ENCODE peak calls at places on chromosomes 11 and 22, in four cellular contexts. One of them, this sample, is unnamed. For H3F3A, the result is how much of the 10 kb centered on the place peaks cover.

GRCh38 chr11:120578591-120579154 is 67.1 kb downstream of the GRIK4 start:
- DNase-seq in GM23248: no peak
- DNase-seq in SK-N-SH: no peak
- DNase-seq in neural progenitor cell: no peak
- DNase-seq in this sample: no peak

GRCh38 chr22:19961201-19961580 is 19.6 kb upstream of the TXNRD2 start:
- DNase-seq in GM23248: no peak
- DNase-seq in SK-N-SH: peak
- DNase-seq in neural progenitor cell: no peak
- DNase-seq in this sample: no peak

GRCh38 chr22:48288541-48288940 is 1526.1 kb downstream of the TBC1D22A start:
- DNase-seq in GM23248: no peak
- DNase-seq in SK-N-SH: no peak
- DNase-seq in neural progenitor cell: no peak
- DNase-seq in this sample: peak

GRCh38 chr22:21641417-21641794 is 696 bp upstream of the SDF2L1 start:
- DNase-seq in GM23248: peak
- DNase-seq in SK-N-SH: peak
- DNase-seq in neural progenitor cell: peak
- DNase-seq in this sample: no peak

GRCh38 chr22:19873138-19873959 is 18.7 kb upstream of the GNB1L start:
- DNase-seq in GM23248: no peak
- DNase-seq in SK-N-SH: peak
- DNase-seq in neural progenitor cell: no peak
- DNase-seq in this sample: no peak

GRCh38 chr11:10327254-10327653 is 22.4 kb downstream of the ADM start:
- DNase-seq in GM23248: peak
- DNase-seq in SK-N-SH: no peak
- DNase-seq in neural progenitor cell: no peak
- DNase-seq in this sample: no peak

GRCh38 chr11:9693801-9694553 is 30.1 kb downstream of the SWAP70 start:
- DNase-seq in GM23248: no peak
- DNase-seq in SK-N-SH: no peak
- DNase-seq in neural progenitor cell: no peak
- DNase-seq in this sample: no peak

GRCh38 chr22:23485490-23485889 is 94.6 kb downstream of the IGLL1 start:
- DNase-seq in GM23248: no peak
- DNase-seq in SK-N-SH: no peak
- DNase-seq in neural progenitor cell: no peak
- DNase-seq in this sample: no peak

GRCh38 chr11:72781313-72782080 is 12.3 kb downstream of the STARD10 start:
- DNase-seq in GM23248: peak
- DNase-seq in SK-N-SH: peak
- DNase-seq in neural progenitor cell: peak
- DNase-seq in this sample: peak

GRCh38 chr11:85863855-85864254 is 8.7 kb downstream of the CCDC83 start:
- DNase-seq in GM23248: no peak
- DNase-seq in SK-N-SH: no peak
- DNase-seq in neural progenitor cell: no peak
- DNase-seq in this sample: no peak

GRCh38 chr11:35998651-35999050 is 54.8 kb downstream of the LDLRAD3 start:
- DNase-seq in GM23248: no peak
- DNase-seq in SK-N-SH: no peak
- DNase-seq in neural progenitor cell: no peak
- DNase-seq in this sample: no peak

GRCh38 chr11:35997908-35998307 is 54.0 kb downstream of the LDLRAD3 start:
- DNase-seq in GM23248: no peak
- DNase-seq in SK-N-SH: no peak
- DNase-seq in neural progenitor cell: no peak
- DNase-seq in this sample: peak

GRCh38 chr11:36002796-36003195 is 58.9 kb downstream of the LDLRAD3 start:
- DNase-seq in GM23248: no peak
- DNase-seq in SK-N-SH: no peak
- DNase-seq in neural progenitor cell: no peak
- DNase-seq in this sample: no peak

GRCh38 chr11:36002196-36002595 is 58.3 kb downstream of the LDLRAD3 start:
- DNase-seq in GM23248: no peak
- DNase-seq in SK-N-SH: no peak
- DNase-seq in neural progenitor cell: peak
- DNase-seq in this sample: no peak

GRCh38 chr11:36000616-36001190 is 56.8 kb downstream of the LDLRAD3 start:
- DNase-seq in GM23248: no peak
- DNase-seq in SK-N-SH: no peak
- DNase-seq in neural progenitor cell: no peak
- DNase-seq in this sample: no peak
- TF ChIP-seq EZH2phosphoT487 in GM23248: no peak
- TF ChIP-seq EZH2phosphoT487 in SK-N-SH: no peak
- TF ChIP-seq EZH2phosphoT487 in neural progenitor cell: no peak
- TF ChIP-seq EZH2phosphoT487 in this sample: no peak

GRCh38 chr11:65817312-65817814 is 16.4 kb upstream of the SNX32 start:
- DNase-seq in GM23248: no peak
- DNase-seq in SK-N-SH: no peak
- DNase-seq in neural progenitor cell: no peak
- DNase-seq in this sample: no peak
- H3K9ac ChIP-seq in GM23248: peak
- H3K9ac ChIP-seq in SK-N-SH: peak
- H3K9ac ChIP-seq in neural progenitor cell: no peak
- H3K9ac ChIP-seq in this sample: peak

GRCh38 chr22:35586771-35587170 is 30.4 kb downstream of the MB start:
- DNase-seq in GM23248: no peak
- DNase-seq in SK-N-SH: no peak
- DNase-seq in neural progenitor cell: no peak
- DNase-seq in this sample: no peak
- H3F3A ChIP-seq in GM23248: under half
- H3F3A ChIP-seq in SK-N-SH: under half
- H3F3A ChIP-seq in neural progenitor cell: under half
- H3F3A ChIP-seq in this sample: under half

GRCh38 chr11:74634537-74634936 is 42.2 kb downstream of the POLD3 start:
- DNase-seq in GM23248: peak
- DNase-seq in SK-N-SH: no peak
- DNase-seq in neural progenitor cell: no peak
- DNase-seq in this sample: no peak
- TF ChIP-seq EZH2phosphoT487 in GM23248: no peak
- TF ChIP-seq EZH2phosphoT487 in SK-N-SH: no peak
- TF ChIP-seq EZH2phosphoT487 in neural progenitor cell: no peak
- TF ChIP-seq EZH2phosphoT487 in this sample: no peak

GRCh38 chr11:125380756-125381445 is 115.2 kb downstream of the FEZ1 start:
- DNase-seq in GM23248: no peak
- DNase-seq in SK-N-SH: no peak
- DNase-seq in neural progenitor cell: no peak
- DNase-seq in this sample: no peak
- H3K9ac ChIP-seq in GM23248: no peak
- H3K9ac ChIP-seq in SK-N-SH: no peak
- H3K9ac ChIP-seq in neural progenitor cell: no peak
- H3K9ac ChIP-seq in this sample: no peak

GRCh38 chr11:65152157-65152556 is 17.8 kb upstream of the SYVN1 start:
- DNase-seq in GM23248: no peak
- DNase-seq in SK-N-SH: no peak
- DNase-seq in neural progenitor cell: no peak
- DNase-seq in this sample: peak
- H3F3A ChIP-seq in GM23248: under half
- H3F3A ChIP-seq in SK-N-SH: under half
- H3F3A ChIP-seq in neural progenitor cell: under half
- H3F3A ChIP-seq in this sample: under half

DNA sequence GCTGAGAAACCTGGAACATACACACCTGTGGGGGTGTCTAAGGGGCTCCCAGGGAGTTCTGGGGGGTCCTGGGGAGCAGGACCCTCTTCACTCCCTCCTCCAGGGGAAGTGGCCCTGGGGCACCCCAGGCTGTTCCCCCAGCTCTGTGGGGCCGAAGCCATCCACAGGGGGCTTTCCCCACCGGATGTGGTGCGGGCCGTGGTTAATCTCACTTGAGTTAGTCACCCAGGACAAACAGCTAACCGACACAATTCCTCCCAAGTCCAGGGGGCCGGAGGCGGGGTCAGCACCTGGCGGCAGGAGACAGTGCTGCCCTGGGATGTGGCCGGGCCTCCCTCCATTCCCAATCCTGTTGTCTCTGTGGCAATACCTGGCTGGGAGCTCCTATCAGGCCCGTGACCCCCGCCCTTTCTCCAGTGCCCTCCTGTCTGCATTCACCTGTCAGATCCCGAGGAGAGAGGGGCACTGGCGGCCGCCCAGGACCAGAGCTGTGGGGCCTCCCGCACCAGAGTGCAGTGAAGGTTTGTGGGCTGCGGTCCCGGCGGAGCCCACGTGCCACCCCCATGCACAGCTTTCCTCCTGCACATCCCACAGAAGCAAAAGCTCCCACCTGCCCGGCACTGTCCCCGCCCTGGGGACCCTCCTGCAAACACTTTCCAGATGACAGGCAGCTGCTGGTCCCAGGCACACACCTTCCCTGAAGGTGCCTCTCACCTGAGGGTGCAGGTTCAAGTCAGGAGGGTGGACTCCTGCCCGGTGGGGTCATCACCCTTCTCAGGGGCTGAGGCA is 5.2 kb upstream of the MUC5AC start:
- DNase-seq in GM23248: no peak
- DNase-seq in SK-N-SH: peak
- DNase-seq in neural progenitor cell: no peak
- DNase-seq in this sample: no peak
- TF ChIP-seq EZH2phosphoT487 in GM23248: no peak
- TF ChIP-seq EZH2phosphoT487 in SK-N-SH: no peak
- TF ChIP-seq EZH2phosphoT487 in neural progenitor cell: no peak
- TF ChIP-seq EZH2phosphoT487 in this sample: no peak

GRCh38 chr11:114326776-114327175 is 30.6 kb downstream of the NNMT start:
- DNase-seq in GM23248: no peak
- DNase-seq in SK-N-SH: no peak
- DNase-seq in neural progenitor cell: no peak
- DNase-seq in this sample: no peak
- H3K9ac ChIP-seq in GM23248: no peak
- H3K9ac ChIP-seq in SK-N-SH: no peak
- H3K9ac ChIP-seq in neural progenitor cell: no peak
- H3K9ac ChIP-seq in this sample: no peak